ENCODE peak calls at places on chromosomes 7 and 10, in eight cellular contexts. K is T-helper 9 cell; B is ELF-1; P is stimulated activated CD8-positive, alpha-beta memory T cell treated with anti-CD3 and anti-CD28 coated beads, Interleukin-12 subunit alpha, Interleukin-12 subunit beta, amount 100 ng/mL, for 1 hour; O is tibial artery; E is HS-27A; G is NCI-H1694 treated with DMSO at 0.1 percent for 48 hours; L is Ammon's horn. V is an unnamed sample.

GRCh38 chr10:96585726-96586418 is 940 bp downstream of the TM9SF3 start:
- DNase-seq in K (peak; percentile 15), B (peak; percentile 27), P (no peak), O (no peak), E (no peak), G (no peak), L (no peak), V (no peak)

GRCh38 chr10:91493313-91493712 is 83.2 kb downstream of the HECTD2 start:
- DNase-seq in K (no peak), B (no peak), P (no peak), O (no peak), E (no peak), G (peak; percentile 6), L (no peak), V (no peak)

GRCh38 chr10:101354584-101355070 is 662 bp downstream of the BTRC start:
- DNase-seq in K (no peak), B (peak; percentile 86), P (no peak), O (no peak), E (no peak), G (no peak), L (no peak), V (no peak)

GRCh38 chr7:138755331-138755747 is 42.5 kb upstream of the TMEM213 start:
- DNase-seq in K (no peak), B (peak; percentile 89), P (no peak), O (no peak), E (no peak), G (no peak), L (no peak), V (no peak)

GRCh38 chr7:137169282-137169698 is 174.2 kb downstream of the PTN start:
- DNase-seq in K (no peak), B (peak; percentile 88), P (no peak), O (peak; percentile 21), E (no peak), G (no peak), L (peak; percentile 90), V (peak; percentile 3)

GRCh38 chr7:127619681-127620405 is 1.9 kb upstream of the PAX4 start:
- DNase-seq in K (no peak), B (peak; percentile 77), P (no peak), O (no peak), E (no peak), G (no peak), L (no peak), V (no peak)

GRCh38 chr10:128632694-128633093 is 506.5 kb upstream of the MKI67 start:
- DNase-seq in K (no peak), B (no peak), P (no peak), O (no peak), E (no peak), G (no peak), L (no peak), V (no peak)

GRCh38 chr10:84607523-84607922 is 279.1 kb downstream of the CCSER2 start:
- DNase-seq in K (no peak), B (no peak), P (no peak), O (no peak), E (no peak), G (no peak), L (no peak), V (no peak)

GRCh38 chr10:37448161-37448560 is 322.8 kb downstream of the ANKRD30A start:
- DNase-seq in K (no peak), B (no peak), P (no peak), O (no peak), E (no peak), G (no peak), L (no peak), V (no peak)

GRCh38 chr7:13117103-13117502 is 429.7 kb downstream of the ARL4A start:
- DNase-seq in K (no peak), B (no peak), P (no peak), O (no peak), E (no peak), G (peak; percentile 2), L (no peak), V (no peak)

GRCh38 chr7:140899883-140900282 is 24.8 kb downstream of the BRAF start:
- DNase-seq in K (no peak), B (peak; percentile 64), P (no peak), O (no peak), E (no peak), G (no peak), L (peak; percentile 73), V (no peak)

GRCh38 chr10:12729885-12730284 is 271.6 kb downstream of the CCDC3 start:
- DNase-seq in K (no peak), B (peak; percentile 80), P (no peak), O (no peak), E (no peak), G (no peak), L (no peak), V (no peak)

V was measured in gastrocnemius medialis.